ENCODE peak calls at places on chromosomes 2 and 18, in four cellular contexts. Y is Calu3, F is epithelial cell of esophagus, I is GM06990. H is an unnamed sample.

GRCh38 chr2:238158807-238159539 is at the start of gene ERFE:
- DNase-seq in Y (peak; percentile 76), F (peak; percentile 42), I (peak; percentile 43), H (peak; percentile 58)

GRCh38 chr18:38427234-38427633 is 861.6 kb upstream of the CELF4 start:
- DNase-seq in Y (peak; percentile 34), F (no peak), I (no peak), H (peak; percentile 18)

GRCh38 chr2:74567862-74568261 is 13.3 kb downstream of the DOK1 start:
- DNase-seq in Y (no peak), F (peak; percentile 80), I (no peak), H (peak; percentile 82)

GRCh38 chr18:3514312-3515216 is 64.6 kb downstream of the TGIF1 start:
- DNase-seq in Y (no peak), F (no peak), I (no peak), H (no peak)

GRCh38 chr2:65281626-65282351 is 54.2 kb downstream of the ACTR2 start:
- DNase-seq in Y (no peak), F (no peak), I (no peak), H (no peak)

GRCh38 chr18:45437399-45437798 is 177.9 kb upstream of the SLC14A2 start:
- DNase-seq in Y (no peak), F (no peak), I (no peak), H (no peak)

GRCh38 chr2:63000801-63001200 is 49.8 kb upstream of the OTX1 start:
- DNase-seq in Y (no peak), F (peak; percentile 17), I (no peak), H (peak; percentile 46)

GRCh38 chr2:55364189-55365055 is 55.2 kb downstream of the CCDC88A start:
- DNase-seq in Y (peak; percentile 58), F (peak; percentile 91), I (no peak), H (peak; percentile 95)

GRCh38 chr2:144456680-144457079 is 63.2 kb downstream of the ZEB2 start:
- DNase-seq in Y (no peak), F (peak; percentile 85), I (no peak), H (peak; percentile 81)

GRCh38 chr2:102620367-102620766 is 1.0 kb downstream of the SLC9A2 start:
- DNase-seq in Y (peak; percentile 61), F (no peak), I (no peak), H (no peak)

GRCh38 chr18:76518543-76519155 is 23.6 kb upstream of the ZNF516 start:
- DNase-seq in Y (no peak), F (peak; percentile 33), I (peak; percentile 41), H (no peak)

GRCh38 chr2:85584354-85584856 is at the start of gene VAMP5:
- DNase-seq in Y (peak; percentile 32), F (no peak), I (peak; percentile 64), H (no peak)

GRCh38 chr2:135782231-135782630 is 40.6 kb downstream of the UBXN4 start:
- DNase-seq in Y (no peak), F (no peak), I (no peak), H (no peak)

GRCh38 chr18:24057804-24058203 is 43.2 kb downstream of the TTC39C start:
- DNase-seq in Y (no peak), F (no peak), I (no peak), H (no peak)

GRCh38 chr2:202109737-202110184 is 36.7 kb downstream of the KIAA2012 start:
- DNase-seq in Y (no peak), F (peak; percentile 55), I (no peak), H (no peak)

GRCh38 chr2:69683170-69683971 is 39.8 kb upstream of the AAK1 start:
- DNase-seq in Y (no peak), F (peak; percentile 57), I (no peak), H (peak; percentile 58)

GRCh38 chr18:12828116-12829051 is 55.7 kb downstream of the PTPN2 start:
- DNase-seq in Y (no peak), F (no peak), I (peak; percentile 29), H (no peak)

GRCh38 chr2:75303227-75303626 is 103.9 kb upstream of the TACR1 start:
- DNase-seq in Y (no peak), F (no peak), I (no peak), H (no peak)

GRCh38 chr2:135820003-135820618 is 16.9 kb downstream of the LCT start:
- DNase-seq in Y (no peak), F (no peak), I (peak; percentile 64), H (no peak)

GRCh38 chr2:197191177-197191947 is 119.2 kb downstream of the ANKRD44 start:
- DNase-seq in Y (peak; percentile 18), F (peak; percentile 67), I (no peak), H (peak; percentile 61)

GRCh38 chr2:8168876-8169275 is 513.0 kb upstream of the ID2 start:
- DNase-seq in Y (no peak), F (no peak), I (no peak), H (no peak)

GRCh38 chr2:223513771-223514455 is 88.2 kb downstream of the SCG2 start:
- DNase-seq in Y (no peak), F (peak; percentile 56), I (no peak), H (peak; percentile 74)

GRCh38 chr18:8834837-8835236 is 129.5 kb downstream of the MTCL1 start:
- DNase-seq in Y (no peak), F (no peak), I (no peak), H (no peak)

GRCh38 chr2:183898641-183899040 is 699.7 kb upstream of the ZNF804A start:
- DNase-seq in Y (no peak), F (peak; percentile 16), I (no peak), H (no peak)

GRCh38 chr18:53947092-53947640 is 277.3 kb downstream of the MBD2 start:
- DNase-seq in Y (peak; percentile 2), F (peak; percentile 31), I (no peak), H (no peak)

GRCh38 chr18:53946561-53946960 is 277.9 kb downstream of the MBD2 start:
- DNase-seq in Y (no peak), F (peak; percentile 33), I (no peak), H (no peak)

GRCh38 chr18:53952700-53953099 is 271.8 kb downstream of the MBD2 start:
- DNase-seq in Y (no peak), F (no peak), I (no peak), H (no peak)

GRCh38 chr18:53944721-53945120 is 279.7 kb downstream of the MBD2 start:
- DNase-seq in Y (no peak), F (peak; percentile 9), I (peak; percentile 3), H (peak; percentile 22)

DNA sequence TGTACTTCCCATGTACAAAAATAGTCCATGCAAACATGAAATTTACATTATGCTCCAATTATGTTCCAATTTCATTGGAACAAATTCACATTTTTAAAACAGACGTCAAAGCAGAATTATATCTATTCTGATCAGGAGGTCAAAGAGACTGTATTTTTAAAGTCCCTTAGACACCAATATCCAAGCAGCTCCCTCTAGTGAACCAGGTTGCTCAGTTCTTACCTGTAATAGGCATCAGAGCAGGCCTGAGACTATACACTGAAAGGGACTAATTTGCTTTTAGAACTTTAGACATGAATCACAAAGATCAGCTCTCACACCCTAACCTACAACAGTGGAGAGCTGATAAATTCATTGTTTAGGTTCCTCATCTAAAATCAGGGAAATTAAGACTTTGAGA is 273.9 kb downstream of the MBD2 start:
- DNase-seq in Y (no peak), F (no peak), I (no peak), H (no peak)
- TF ChIP-seq CTCF in Y (no peak), F (no peak), I (peak; percentile 1), H (no peak)

GRCh38 chr2:41109744-41110143 is 657.9 kb upstream of the SLC8A1 start:
- DNase-seq in Y (no peak), F (no peak), I (no peak), H (no peak)
- TF ChIP-seq CTCF in Y (no peak), F (no peak), I (no peak), H (no peak)

DNA sequence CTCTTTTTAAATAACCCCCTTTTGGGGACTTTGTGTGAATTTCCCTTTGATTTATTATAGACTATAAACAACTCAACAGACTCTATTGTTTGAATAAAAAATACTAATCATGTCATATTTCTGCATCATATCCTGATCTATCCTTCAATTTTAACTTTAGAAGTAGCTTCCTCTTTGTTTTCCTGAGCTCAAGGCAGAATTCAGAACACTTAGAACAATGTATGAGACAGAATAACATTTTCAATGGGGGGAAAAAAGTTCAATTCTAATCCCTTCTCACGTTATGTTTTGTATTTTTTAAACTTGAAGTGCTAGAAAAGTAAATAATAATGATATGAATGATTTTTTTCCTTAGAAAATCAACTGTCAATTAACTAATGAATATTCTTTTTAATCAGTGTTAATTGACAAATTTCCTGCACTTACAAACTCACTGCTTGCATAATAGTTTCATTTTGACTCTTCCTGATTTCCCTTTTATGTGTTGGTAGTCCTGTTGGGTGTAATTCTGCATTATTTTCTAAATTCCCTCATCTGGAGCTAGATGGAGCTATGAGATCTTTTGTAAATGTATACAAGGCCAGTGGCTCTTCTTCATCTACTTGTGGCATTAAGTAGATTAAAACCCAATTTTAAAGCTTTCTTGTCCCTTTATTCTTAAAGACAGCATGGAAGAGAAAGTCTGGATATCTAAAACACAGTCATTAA is 326.1 kb downstream of the PARD3B start:
- DNase-seq in Y (no peak), F (peak; percentile 46), I (peak; percentile 30), H (peak; percentile 47)
- TF ChIP-seq CTCF in Y (peak; percentile 28), F (peak; percentile 49), I (peak; percentile 29), H (peak; percentile 30)

GRCh38 chr18:50427896-50428295 is 53.0 kb downstream of the SKA1 start:
- DNase-seq in Y (no peak), F (no peak), I (no peak), H (no peak)

GRCh38 chr18:50424877-50425690 is 50.2 kb downstream of the SKA1 start:
- DNase-seq in Y (no peak), F (peak; percentile 58), I (no peak), H (no peak)

GRCh38 chr18:50432915-50433314 is 58.1 kb downstream of the SKA1 start:
- DNase-seq in Y (no peak), F (peak; percentile 47), I (no peak), H (peak; percentile 17)

GRCh38 chr18:50428531-50429206 is 53.8 kb downstream of the SKA1 start:
- DNase-seq in Y (no peak), F (peak; percentile 6), I (no peak), H (peak; percentile 23)

GRCh38 chr18:50429207-50429948 is 54.5 kb downstream of the SKA1 start:
- DNase-seq in Y (peak; percentile 30), F (peak; percentile 45), I (peak; percentile 3), H (peak; percentile 46)
- TF ChIP-seq CTCF in Y (peak; percentile 54), F (peak; percentile 37), I (peak; percentile 52), H (peak; percentile 45)

GRCh38 chr2:26914286-26914962 is 56.0 kb upstream of the MAPRE3 start:
- DNase-seq in Y (no peak), F (no peak), I (no peak), H (no peak)
- TF ChIP-seq CTCF in Y (no peak), F (no peak), I (no peak), H (no peak)

DNA sequence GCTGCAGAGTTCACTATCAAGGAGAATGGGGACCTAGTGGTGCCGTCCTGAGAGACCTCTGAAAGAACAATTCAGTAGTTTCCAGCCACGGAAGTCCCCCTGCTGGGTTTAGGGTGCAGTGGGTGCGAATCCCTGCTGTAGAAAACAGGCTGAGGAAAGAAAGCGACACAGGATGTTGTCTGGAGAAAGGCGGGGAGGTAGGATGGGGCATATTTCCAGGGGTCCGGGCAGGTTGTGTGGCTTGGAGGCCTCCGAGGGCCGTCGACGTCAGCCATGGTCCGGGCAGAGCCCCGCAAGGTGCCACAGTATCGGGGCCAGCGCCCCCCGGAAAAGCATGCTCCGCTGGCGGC is 807 bp upstream of the CREB1 start:
- DNase-seq in Y (peak; percentile 38), F (peak; percentile 26), I (no peak), H (peak; percentile 44)
- TF ChIP-seq CTCF in Y (no peak), F (no peak), I (no peak), H (peak; percentile 7)

H was measured in MCF 10A.